ENCODE peak calls at places on chromosome 19, in nine cellular contexts. One of them, this sample, is unnamed.

GRCh38 chr19:43784251-43784980 is 3.6 kb upstream of the KCNN4 start:
- DNase-seq in cardiac muscle cell: no peak
- DNase-seq in right atrium auricular region: peak
- DNase-seq in mesenchymal stem cell: peak
- DNase-seq in RWPE1: peak
- DNase-seq in tibial artery: peak
- DNase-seq in tibial nerve: no peak
- DNase-seq in mammary epithelial cell: peak
- DNase-seq in substantia nigra: no peak
- DNase-seq in this sample: no peak

GRCh38 chr19:40190891-40191835 is at the start of gene MAP3K10:
- DNase-seq in RWPE1: peak
- DNase-seq in mesenchymal stem cell: peak
- DNase-seq in right atrium auricular region: peak
- DNase-seq in cardiac muscle cell: peak
- DNase-seq in tibial artery: peak
- DNase-seq in mammary epithelial cell: peak
- DNase-seq in tibial nerve: peak
- DNase-seq in substantia nigra: peak
- DNase-seq in this sample: no peak

GRCh38 chr19:1725100-1726064 is 27.9 kb upstream of the ONECUT3 start:
- DNase-seq in mammary epithelial cell: peak
- DNase-seq in cardiac muscle cell: peak
- DNase-seq in mesenchymal stem cell: peak
- DNase-seq in tibial nerve: peak
- DNase-seq in substantia nigra: peak
- DNase-seq in tibial artery: no peak
- DNase-seq in RWPE1: peak
- DNase-seq in right atrium auricular region: no peak
- DNase-seq in this sample: no peak

GRCh38 chr19:44582581-44583265 is 30.6 kb upstream of the IGSF23 start:
- DNase-seq in right atrium auricular region: no peak
- DNase-seq in RWPE1: no peak
- DNase-seq in tibial nerve: no peak
- DNase-seq in cardiac muscle cell: peak
- DNase-seq in mammary epithelial cell: no peak
- DNase-seq in substantia nigra: no peak
- DNase-seq in mesenchymal stem cell: no peak
- DNase-seq in tibial artery: no peak
- DNase-seq in this sample: no peak

GRCh38 chr19:57560049-57560491 is 407 bp upstream of the ZNF550 start:
- DNase-seq in right atrium auricular region: no peak
- DNase-seq in mammary epithelial cell: peak
- DNase-seq in substantia nigra: no peak
- DNase-seq in tibial nerve: no peak
- DNase-seq in tibial artery: no peak
- DNase-seq in mesenchymal stem cell: no peak
- DNase-seq in cardiac muscle cell: no peak
- DNase-seq in RWPE1: peak
- DNase-seq in this sample: no peak

GRCh38 chr19:19211499-19212432 is at the start of gene NCAN:
- DNase-seq in cardiac muscle cell: peak
- DNase-seq in RWPE1: no peak
- DNase-seq in tibial nerve: no peak
- DNase-seq in mammary epithelial cell: no peak
- DNase-seq in substantia nigra: no peak
- DNase-seq in right atrium auricular region: no peak
- DNase-seq in tibial artery: no peak
- DNase-seq in mesenchymal stem cell: no peak
- DNase-seq in this sample: no peak

GRCh38 chr19:51402117-51402516 is 11.7 kb upstream of the C19orf84 start:
- DNase-seq in cardiac muscle cell: no peak
- DNase-seq in tibial nerve: no peak
- DNase-seq in mammary epithelial cell: no peak
- DNase-seq in mesenchymal stem cell: no peak
- DNase-seq in substantia nigra: no peak
- DNase-seq in tibial artery: no peak
- DNase-seq in right atrium auricular region: no peak
- DNase-seq in RWPE1: no peak
- DNase-seq in this sample: no peak

GRCh38 chr19:33005440-33005839 is 33.4 kb downstream of the FAAP24 start:
- DNase-seq in cardiac muscle cell: no peak
- DNase-seq in tibial artery: no peak
- DNase-seq in substantia nigra: no peak
- DNase-seq in mammary epithelial cell: no peak
- DNase-seq in mesenchymal stem cell: no peak
- DNase-seq in tibial nerve: no peak
- DNase-seq in right atrium auricular region: no peak
- DNase-seq in RWPE1: peak
- DNase-seq in this sample: peak

GRCh38 chr19:30450101-30450500 is 77.9 kb downstream of the ZNF536 start:
- DNase-seq in mammary epithelial cell: no peak
- DNase-seq in tibial nerve: no peak
- DNase-seq in RWPE1: no peak
- DNase-seq in cardiac muscle cell: peak
- DNase-seq in right atrium auricular region: peak
- DNase-seq in tibial artery: no peak
- DNase-seq in substantia nigra: peak
- DNase-seq in mesenchymal stem cell: no peak
- DNase-seq in this sample: no peak

GRCh38 chr19:383922-384800 is 24.8 kb downstream of the C2CD4C start:
- DNase-seq in mesenchymal stem cell: peak
- DNase-seq in right atrium auricular region: no peak
- DNase-seq in mammary epithelial cell: no peak
- DNase-seq in substantia nigra: no peak
- DNase-seq in RWPE1: no peak
- DNase-seq in tibial artery: no peak
- DNase-seq in tibial nerve: no peak
- DNase-seq in cardiac muscle cell: peak
- DNase-seq in this sample: no peak

GRCh38 chr19:1525343-1525742 is 1.5 kb downstream of the PLK5 start:
- DNase-seq in RWPE1: no peak
- DNase-seq in tibial artery: no peak
- DNase-seq in mesenchymal stem cell: no peak
- DNase-seq in tibial nerve: no peak
- DNase-seq in cardiac muscle cell: no peak
- DNase-seq in substantia nigra: no peak
- DNase-seq in right atrium auricular region: no peak
- DNase-seq in mammary epithelial cell: no peak
- DNase-seq in this sample: no peak

GRCh38 chr19:39434123-39435076 is 1.3 kb downstream of the RPS16 start:
- DNase-seq in tibial artery: no peak
- DNase-seq in RWPE1: no peak
- DNase-seq in mammary epithelial cell: no peak
- DNase-seq in substantia nigra: no peak
- DNase-seq in tibial nerve: no peak
- DNase-seq in mesenchymal stem cell: peak
- DNase-seq in cardiac muscle cell: no peak
- DNase-seq in right atrium auricular region: no peak
- DNase-seq in this sample: no peak

GRCh38 chr19:17762505-17763229 is 11.4 kb downstream of the FCHO1 start:
- DNase-seq in cardiac muscle cell: peak
- DNase-seq in right atrium auricular region: no peak
- DNase-seq in RWPE1: peak
- DNase-seq in tibial nerve: no peak
- DNase-seq in mammary epithelial cell: no peak
- DNase-seq in tibial artery: no peak
- DNase-seq in substantia nigra: no peak
- DNase-seq in mesenchymal stem cell: peak
- DNase-seq in this sample: no peak

GRCh38 chr19:22545751-22546150 is 88.4 kb upstream of the ZNF492 start:
- DNase-seq in mammary epithelial cell: peak
- DNase-seq in mesenchymal stem cell: no peak
- DNase-seq in right atrium auricular region: peak
- DNase-seq in RWPE1: no peak
- DNase-seq in tibial artery: no peak
- DNase-seq in cardiac muscle cell: no peak
- DNase-seq in substantia nigra: peak
- DNase-seq in tibial nerve: peak
- DNase-seq in this sample: no peak

GRCh38 chr19:21765151-21765550 is 2.2 kb downstream of the ZNF100 start:
- DNase-seq in tibial nerve: no peak
- DNase-seq in right atrium auricular region: no peak
- DNase-seq in cardiac muscle cell: no peak
- DNase-seq in tibial artery: no peak
- DNase-seq in RWPE1: no peak
- DNase-seq in mammary epithelial cell: peak
- DNase-seq in substantia nigra: no peak
- DNase-seq in mesenchymal stem cell: no peak
- DNase-seq in this sample: peak

GRCh38 chr19:11405846-11406643 is 13.1 kb downstream of the RGL3 start:
- DNase-seq in cardiac muscle cell: no peak
- DNase-seq in substantia nigra: no peak
- DNase-seq in right atrium auricular region: no peak
- DNase-seq in mammary epithelial cell: peak
- DNase-seq in tibial nerve: no peak
- DNase-seq in RWPE1: no peak
- DNase-seq in mesenchymal stem cell: no peak
- DNase-seq in tibial artery: no peak
- DNase-seq in this sample: no peak

GRCh38 chr19:18158471-18158870 is 5.5 kb downstream of the PIK3R2 start:
- DNase-seq in right atrium auricular region: no peak
- DNase-seq in mammary epithelial cell: no peak
- DNase-seq in mesenchymal stem cell: no peak
- DNase-seq in substantia nigra: no peak
- DNase-seq in tibial artery: no peak
- DNase-seq in tibial nerve: no peak
- DNase-seq in RWPE1: no peak
- DNase-seq in cardiac muscle cell: no peak
- DNase-seq in this sample: no peak

GRCh38 chr19:794989-795658 is 2.1 kb upstream of the PTBP1 start:
- DNase-seq in mammary epithelial cell: no peak
- DNase-seq in cardiac muscle cell: no peak
- DNase-seq in right atrium auricular region: no peak
- DNase-seq in mesenchymal stem cell: no peak
- DNase-seq in substantia nigra: no peak
- DNase-seq in RWPE1: no peak
- DNase-seq in tibial nerve: no peak
- DNase-seq in tibial artery: no peak
- DNase-seq in this sample: no peak

GRCh38 chr19:1000095-1000494 is at the start of gene GRIN3B:
- DNase-seq in mesenchymal stem cell: peak
- DNase-seq in tibial artery: no peak
- DNase-seq in right atrium auricular region: no peak
- DNase-seq in cardiac muscle cell: peak
- DNase-seq in mammary epithelial cell: peak
- DNase-seq in tibial nerve: no peak
- DNase-seq in RWPE1: peak
- DNase-seq in substantia nigra: no peak
- DNase-seq in this sample: no peak

DNA sequence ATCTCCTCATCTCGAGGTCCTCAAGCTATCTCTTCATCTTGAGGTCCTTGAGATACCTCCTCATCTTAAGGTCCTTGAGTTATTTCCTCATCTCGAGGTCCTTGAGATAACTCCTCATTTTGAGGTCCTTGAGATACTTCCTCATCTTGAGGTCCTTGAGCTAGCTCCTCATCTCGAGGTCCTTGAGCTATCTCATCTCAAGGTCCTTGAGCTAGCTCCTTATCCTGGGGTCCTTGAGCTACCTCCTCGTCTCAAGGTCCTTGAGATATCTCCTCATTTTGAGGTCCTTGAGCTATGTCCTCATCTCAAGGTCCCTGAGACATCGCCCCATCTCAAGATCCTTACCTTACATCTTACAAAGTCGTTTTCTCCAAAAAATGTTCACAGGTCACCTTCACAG is 18.7 kb downstream of the VAV1 start:
- DNase-seq in tibial nerve: no peak
- DNase-seq in cardiac muscle cell: no peak
- DNase-seq in right atrium auricular region: no peak
- DNase-seq in substantia nigra: no peak
- DNase-seq in RWPE1: no peak
- DNase-seq in tibial artery: no peak
- DNase-seq in mesenchymal stem cell: no peak
- DNase-seq in mammary epithelial cell: no peak
- DNase-seq in this sample: no peak
- H3K27ac ChIP-seq in tibial nerve: no peak
- H3K27ac ChIP-seq in cardiac muscle cell: no peak
- H3K27ac ChIP-seq in right atrium auricular region: no peak
- H3K27ac ChIP-seq in substantia nigra: no peak
- H3K27ac ChIP-seq in RWPE1: no peak
- H3K27ac ChIP-seq in tibial artery: no peak
- H3K27ac ChIP-seq in mesenchymal stem cell: no peak
- H3K27ac ChIP-seq in mammary epithelial cell: no peak
- H3K27ac ChIP-seq in this sample: no peak

GRCh38 chr19:13027557-13027956 is 32.3 kb downstream of the NFIX start:
- DNase-seq in tibial artery: no peak
- DNase-seq in mammary epithelial cell: no peak
- DNase-seq in substantia nigra: peak
- DNase-seq in tibial nerve: no peak
- DNase-seq in cardiac muscle cell: no peak
- DNase-seq in right atrium auricular region: no peak
- DNase-seq in RWPE1: no peak
- DNase-seq in mesenchymal stem cell: no peak
- DNase-seq in this sample: no peak
- H3K27ac ChIP-seq in tibial artery: peak
- H3K27ac ChIP-seq in mammary epithelial cell: peak
- H3K27ac ChIP-seq in substantia nigra: peak
- H3K27ac ChIP-seq in tibial nerve: no peak
- H3K27ac ChIP-seq in cardiac muscle cell: no peak
- H3K27ac ChIP-seq in right atrium auricular region: peak
- H3K27ac ChIP-seq in RWPE1: peak
- H3K27ac ChIP-seq in mesenchymal stem cell: no peak
- H3K27ac ChIP-seq in this sample: peak

DNA sequence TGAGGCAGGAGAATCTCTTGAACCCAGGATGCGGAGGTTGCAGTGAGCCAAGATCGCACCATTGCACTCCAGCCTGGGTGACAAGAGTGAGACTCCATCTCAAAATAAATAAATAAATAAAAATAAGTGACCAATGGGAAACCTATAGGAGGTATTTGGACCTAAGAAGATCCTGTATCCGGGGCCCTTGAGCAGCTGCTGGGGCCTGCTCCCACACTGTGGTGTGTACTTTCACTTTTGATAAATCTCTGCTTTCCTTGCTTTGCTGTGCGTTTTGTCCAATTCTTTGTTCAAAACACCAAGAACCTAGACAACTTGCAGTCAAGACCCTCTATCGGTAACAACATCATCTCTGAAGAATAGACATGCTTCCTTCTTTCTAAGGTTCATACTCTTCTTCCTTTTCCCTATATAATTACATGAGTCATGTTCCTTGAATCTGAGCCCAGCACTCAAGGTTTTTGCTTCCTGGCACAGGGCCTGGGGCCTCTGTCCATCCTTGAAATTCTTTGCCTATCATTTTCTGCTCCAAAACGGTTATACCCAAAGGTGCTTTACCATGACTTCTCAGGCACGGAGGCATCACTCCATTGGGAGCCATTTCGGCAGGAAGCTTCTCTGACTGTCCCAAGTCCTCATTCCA is 14.2 kb upstream of the PNMA8C start:
- DNase-seq in tibial artery: peak
- DNase-seq in tibial nerve: no peak
- DNase-seq in cardiac muscle cell: no peak
- DNase-seq in RWPE1: peak
- DNase-seq in right atrium auricular region: no peak
- DNase-seq in substantia nigra: no peak
- DNase-seq in mammary epithelial cell: peak
- DNase-seq in mesenchymal stem cell: peak
- DNase-seq in this sample: no peak
- H3K27ac ChIP-seq in tibial artery: peak
- H3K27ac ChIP-seq in tibial nerve: no peak
- H3K27ac ChIP-seq in cardiac muscle cell: no peak
- H3K27ac ChIP-seq in RWPE1: peak
- H3K27ac ChIP-seq in right atrium auricular region: no peak
- H3K27ac ChIP-seq in substantia nigra: no peak
- H3K27ac ChIP-seq in mammary epithelial cell: no peak
- H3K27ac ChIP-seq in mesenchymal stem cell: peak
- H3K27ac ChIP-seq in this sample: no peak

GRCh38 chr19:35008891-35009341 is 8.8 kb downstream of the GRAMD1A start:
- DNase-seq in right atrium auricular region: no peak
- DNase-seq in tibial nerve: no peak
- DNase-seq in mammary epithelial cell: no peak
- DNase-seq in cardiac muscle cell: no peak
- DNase-seq in substantia nigra: no peak
- DNase-seq in tibial artery: no peak
- DNase-seq in RWPE1: no peak
- DNase-seq in mesenchymal stem cell: no peak
- DNase-seq in this sample: no peak
- H3K27ac ChIP-seq in right atrium auricular region: peak
- H3K27ac ChIP-seq in tibial nerve: no peak
- H3K27ac ChIP-seq in mammary epithelial cell: no peak
- H3K27ac ChIP-seq in cardiac muscle cell: no peak
- H3K27ac ChIP-seq in substantia nigra: no peak
- H3K27ac ChIP-seq in tibial artery: no peak
- H3K27ac ChIP-seq in RWPE1: peak
- H3K27ac ChIP-seq in mesenchymal stem cell: no peak
- H3K27ac ChIP-seq in this sample: no peak

This sample was measured in epithelial cell of prostate.